ENCODE peak calls at places on chromosomes 2 and 18, in five cellular contexts. G is HTR-8/SVneo; C is body of pancreas; H is lung; N is activated CD4-positive, alpha-beta T cell treated with anti-CD3 and anti-CD28 coated beads, Interleukin-2, amount 50 U/mL, for 4 hours. E is an unnamed sample.

GRCh38 chr18:1048048-1048447 is 143.4 kb downstream of the ADCYAP1 start:
- DNase-seq in G (no peak), C (no peak), H (no peak), N (no peak), E (no peak)

GRCh38 chr2:36672199-36672598 is 24.3 kb upstream of the VIT start:
- DNase-seq in G (no peak), C (no peak), H (no peak), N (no peak), E (no peak)

GRCh38 chr2:4915348-4915747 is 776.8 kb upstream of the SOX11 start:
- DNase-seq in G (no peak), C (no peak), H (no peak), N (no peak), E (no peak)

GRCh38 chr2:232459419-232460035 is 3.6 kb downstream of the ALPI start:
- DNase-seq in G (no peak), C (no peak), H (no peak), N (no peak), E (peak)

GRCh38 chr18:45993441-45993840 is 26.3 kb upstream of the EPG5 start:
- DNase-seq in G (peak), C (no peak), H (no peak), N (no peak), E (no peak)

GRCh38 chr2:96953611-96954489 is 32.5 kb downstream of the FAM178B start:
- DNase-seq in G (no peak), C (no peak), H (no peak), N (no peak), E (no peak)

GRCh38 chr2:217060516-217060915 is 200.7 kb upstream of the TNP1 start:
- DNase-seq in G (no peak), C (no peak), H (no peak), N (no peak), E (no peak)

GRCh38 chr18:76348267-76349066 is 146.6 kb downstream of the ZNF516 start:
- DNase-seq in G (no peak), C (peak), H (no peak), N (no peak), E (no peak)

GRCh38 chr2:52629531-52629930 is 1138.1 kb upstream of the CHAC2 start:
- DNase-seq in G (no peak), C (no peak), H (no peak), N (no peak), E (no peak)

GRCh38 chr2:133843551-133843950 is 275.3 kb upstream of the NCKAP5 start:
- DNase-seq in G (no peak), C (no peak), H (no peak), N (no peak), E (no peak)

GRCh38 chr2:43088148-43089073 is 138.0 kb downstream of the ZFP36L2 start:
- DNase-seq in G (no peak), C (no peak), H (no peak), N (no peak), E (no peak)

GRCh38 chr2:220674033-220674432 is 898.1 kb downstream of the EPHA4 start:
- DNase-seq in G (no peak), C (no peak), H (no peak), N (no peak), E (no peak)

GRCh38 chr18:45505497-45506206 is 109.6 kb upstream of the SLC14A2 start:
- DNase-seq in G (no peak), C (no peak), H (no peak), N (no peak), E (no peak)

GRCh38 chr2:100321881-100322820 is at the start of gene LONRF2:
- DNase-seq in G (peak), C (peak), H (peak), N (no peak), E (no peak)

GRCh38 chr2:129741623-129742022 is 237.8 kb upstream of the RAB6C start:
- DNase-seq in G (no peak), C (peak), H (no peak), N (no peak), E (peak)

GRCh38 chr18:770583-770961 is 41.5 kb downstream of the YES1 start:
- DNase-seq in G (no peak), C (no peak), H (no peak), N (no peak), E (no peak)

GRCh38 chr2:62968668-62969067 is 82.0 kb upstream of the OTX1 start:
- DNase-seq in G (no peak), C (no peak), H (no peak), N (no peak), E (no peak)

GRCh38 chr2:98709530-98709929 is 21.4 kb downstream of the MGAT4A start:
- DNase-seq in G (no peak), C (peak), H (no peak), N (no peak), E (no peak)

GRCh38 chr2:99032786-99033185 is 96.8 kb upstream of the CRACDL start:
- DNase-seq in G (no peak), C (no peak), H (no peak), N (no peak), E (no peak)

GRCh38 chr2:238141541-238142318 is 3.3 kb downstream of the KLHL30 start:
- DNase-seq in G (peak), C (peak), H (peak), N (no peak), E (no peak)

GRCh38 chr18:66457245-66457644 is 146.6 kb downstream of the CDH19 start:
- DNase-seq in G (no peak), C (no peak), H (no peak), N (no peak), E (no peak)

GRCh38 chr18:57980573-57981348 is 63.3 kb upstream of the NEDD4L start:
- DNase-seq in G (no peak), C (peak), H (no peak), N (no peak), E (no peak)

GRCh38 chr2:77479395-77479794 is 42.8 kb downstream of the LRRTM4 start:
- DNase-seq in G (no peak), C (no peak), H (no peak), N (no peak), E (no peak)

GRCh38 chr2:238841542-238842181 is 6.2 kb upstream of the TWIST2 start:
- DNase-seq in G (no peak), C (no peak), H (no peak), N (no peak), E (no peak)

GRCh38 chr2:44981714-44982108 is 27.5 kb downstream of the SIX2 start:
- DNase-seq in G (peak), C (peak), H (peak), N (peak), E (no peak)

GRCh38 chr2:143313861-143314260 is 184.6 kb downstream of the ARHGAP15 start:
- DNase-seq in G (no peak), C (no peak), H (no peak), N (no peak), E (no peak)

GRCh38 chr18:43935051-43935412 is 657.7 kb upstream of the SYT4 start:
- DNase-seq in G (no peak), C (no peak), H (no peak), N (no peak), E (no peak)

GRCh38 chr2:130840506-130840905 is 3.8 kb downstream of the ARHGEF4 start:
- DNase-seq in G (no peak), C (no peak), H (no peak), N (no peak), E (no peak)

GRCh38 chr2:177403822-177404221 is 11.2 kb downstream of the AGPS start:
- DNase-seq in G (no peak), C (no peak), H (no peak), N (no peak), E (no peak)

GRCh38 chr2:158753561-158754302 is 41.4 kb upstream of the DAPL1 start:
- DNase-seq in G (peak), C (peak), H (peak), N (no peak), E (no peak)

GRCh38 chr2:200373973-200374416 is 67.5 kb downstream of the SPATS2L start:
- DNase-seq in G (no peak), C (no peak), H (no peak), N (peak), E (no peak)

GRCh38 chr18:35436076-35436649 is 59.0 kb upstream of the ZNF396 start:
- DNase-seq in G (no peak), C (no peak), H (no peak), N (no peak), E (no peak)